ENCODE peak calls at places on chromosome 9, in five cellular contexts. One of them, this sample, is unnamed.
A peak's percentile ranks its signal among the peaks of the same experiment; 100 is the strongest.

GRCh38 chr9:133449760-133450159 is 10.0 kb upstream of the CACFD1 start:
- DNase-seq in GM10248: no peak
- DNase-seq in uterus: no peak
- DNase-seq in fibroblast of the aortic adventitia: no peak
- DNase-seq in heart right ventricle: no peak
- DNase-seq in this sample: no peak

GRCh38 chr9:86534572-86535258 is 180.5 kb upstream of the TUT7 start:
- DNase-seq in heart right ventricle: no peak
- DNase-seq in GM10248: no peak
- DNase-seq in uterus: no peak
- DNase-seq in fibroblast of the aortic adventitia: peak; percentile 96
- DNase-seq in this sample: no peak

GRCh38 chr9:127974002-127974768 is 6.6 kb downstream of the EEIG1 start:
- DNase-seq in uterus: no peak
- DNase-seq in fibroblast of the aortic adventitia: no peak
- DNase-seq in GM10248: no peak
- DNase-seq in heart right ventricle: no peak
- DNase-seq in this sample: no peak

GRCh38 chr9:12785251-12785880 is 10.5 kb downstream of the LURAP1L start:
- DNase-seq in fibroblast of the aortic adventitia: peak; percentile 61
- DNase-seq in GM10248: no peak
- DNase-seq in uterus: peak; percentile 56
- DNase-seq in heart right ventricle: no peak
- DNase-seq in this sample: no peak

GRCh38 chr9:494764-495163 is 280.1 kb downstream of the DOCK8 start:
- DNase-seq in uterus: no peak
- DNase-seq in fibroblast of the aortic adventitia: no peak
- DNase-seq in heart right ventricle: no peak
- DNase-seq in GM10248: no peak
- DNase-seq in this sample: no peak

GRCh38 chr9:1939926-1940368 is 75.2 kb upstream of the SMARCA2 start:
- DNase-seq in GM10248: peak; percentile 80
- DNase-seq in heart right ventricle: no peak
- DNase-seq in fibroblast of the aortic adventitia: peak; percentile 8
- DNase-seq in uterus: no peak
- DNase-seq in this sample: peak; percentile 73

GRCh38 chr9:16794871-16795639 is 75.4 kb downstream of the BNC2 start:
- DNase-seq in uterus: peak; percentile 29
- DNase-seq in GM10248: no peak
- DNase-seq in fibroblast of the aortic adventitia: peak; percentile 96
- DNase-seq in heart right ventricle: peak; percentile 22
- DNase-seq in this sample: no peak

GRCh38 chr9:110579763-110580255 is 268 bp upstream of the SVEP1 start:
- DNase-seq in fibroblast of the aortic adventitia: peak; percentile 95
- DNase-seq in uterus: peak; percentile 50
- DNase-seq in GM10248: no peak
- DNase-seq in heart right ventricle: peak; percentile 12
- DNase-seq in this sample: no peak

GRCh38 chr9:78030553-78031270 is 899 bp downstream of the GNAQ start:
- DNase-seq in fibroblast of the aortic adventitia: peak; percentile 25
- DNase-seq in uterus: peak; percentile 52
- DNase-seq in GM10248: peak; percentile 15
- DNase-seq in heart right ventricle: peak; percentile 40
- DNase-seq in this sample: peak; percentile 12

GRCh38 chr9:135764731-135765130 is 62.7 kb downstream of the KCNT1 start:
- DNase-seq in GM10248: peak; percentile 51
- DNase-seq in uterus: no peak
- DNase-seq in fibroblast of the aortic adventitia: no peak
- DNase-seq in heart right ventricle: no peak
- DNase-seq in this sample: no peak

GRCh38 chr9:90485028-90485427 is 157.6 kb downstream of the DIRAS2 start:
- DNase-seq in uterus: no peak
- DNase-seq in fibroblast of the aortic adventitia: no peak
- DNase-seq in GM10248: no peak
- DNase-seq in heart right ventricle: no peak
- DNase-seq in this sample: no peak

GRCh38 chr9:137373611-137373980 is 49.4 kb downstream of the EXD3 start:
- DNase-seq in GM10248: no peak
- DNase-seq in fibroblast of the aortic adventitia: no peak
- DNase-seq in heart right ventricle: no peak
- DNase-seq in uterus: no peak
- DNase-seq in this sample: no peak

GRCh38 chr9:97767891-97768290 is 70.8 kb upstream of the XPA start:
- DNase-seq in GM10248: no peak
- DNase-seq in uterus: no peak
- DNase-seq in heart right ventricle: no peak
- DNase-seq in fibroblast of the aortic adventitia: no peak
- DNase-seq in this sample: no peak

GRCh38 chr9:97721396-97721795 is 24.3 kb upstream of the XPA start:
- DNase-seq in GM10248: no peak
- DNase-seq in fibroblast of the aortic adventitia: no peak
- DNase-seq in heart right ventricle: no peak
- DNase-seq in uterus: no peak
- DNase-seq in this sample: no peak

GRCh38 chr9:13576101-13576500 is 296.6 kb upstream of the MPDZ start:
- DNase-seq in uterus: no peak
- DNase-seq in heart right ventricle: no peak
- DNase-seq in fibroblast of the aortic adventitia: peak; percentile 55
- DNase-seq in GM10248: no peak
- DNase-seq in this sample: no peak

GRCh38 chr9:7780261-7780988 is 19.2 kb downstream of the DMAC1 start:
- DNase-seq in heart right ventricle: no peak
- DNase-seq in uterus: no peak
- DNase-seq in fibroblast of the aortic adventitia: peak; percentile 32
- DNase-seq in GM10248: no peak
- DNase-seq in this sample: no peak

GRCh38 chr9:130659699-130660248 is 4.6 kb upstream of the PRDM12 start:
- DNase-seq in GM10248: no peak
- DNase-seq in uterus: no peak
- DNase-seq in heart right ventricle: no peak
- DNase-seq in fibroblast of the aortic adventitia: no peak
- DNase-seq in this sample: no peak

GRCh38 chr9:19303216-19303615 is 72.7 kb downstream of the DENND4C start:
- DNase-seq in heart right ventricle: no peak
- DNase-seq in uterus: no peak
- DNase-seq in GM10248: no peak
- DNase-seq in fibroblast of the aortic adventitia: no peak
- DNase-seq in this sample: no peak

GRCh38 chr9:93436218-93436617 is 15.3 kb upstream of the FAM120A start:
- DNase-seq in GM10248: no peak
- DNase-seq in fibroblast of the aortic adventitia: no peak
- DNase-seq in heart right ventricle: no peak
- DNase-seq in uterus: no peak
- DNase-seq in this sample: no peak

GRCh38 chr9:7653262-7653661 is 146.3 kb downstream of the DMAC1 start:
- DNase-seq in GM10248: no peak
- DNase-seq in uterus: no peak
- DNase-seq in fibroblast of the aortic adventitia: no peak
- DNase-seq in heart right ventricle: peak; percentile 32
- DNase-seq in this sample: no peak

GRCh38 chr9:129270903-129271431 is 92.9 kb upstream of the IER5L start:
- DNase-seq in fibroblast of the aortic adventitia: peak; percentile 21
- DNase-seq in GM10248: peak; percentile 72
- DNase-seq in heart right ventricle: no peak
- DNase-seq in uterus: no peak
- DNase-seq in this sample: peak; percentile 70

GRCh38 chr9:73951147-73951546 is 546.0 kb upstream of the RORB start:
- DNase-seq in uterus: no peak
- DNase-seq in fibroblast of the aortic adventitia: no peak
- DNase-seq in GM10248: no peak
- DNase-seq in heart right ventricle: no peak
- DNase-seq in this sample: no peak

GRCh38 chr9:101398930-101399640 is 434 bp downstream of the ZNF189 start:
- DNase-seq in heart right ventricle: peak; percentile 16
- DNase-seq in GM10248: no peak
- DNase-seq in fibroblast of the aortic adventitia: peak; percentile 8
- DNase-seq in uterus: no peak
- DNase-seq in this sample: no peak

GRCh38 chr9:14209399-14209990 is 104.4 kb downstream of the NFIB start:
- DNase-seq in fibroblast of the aortic adventitia: no peak
- DNase-seq in heart right ventricle: no peak
- DNase-seq in GM10248: no peak
- DNase-seq in uterus: no peak
- DNase-seq in this sample: no peak

GRCh38 chr9:132090771-132091170 is 11.1 kb upstream of the MED27 start:
- DNase-seq in fibroblast of the aortic adventitia: peak; percentile 29
- DNase-seq in heart right ventricle: no peak
- DNase-seq in uterus: no peak
- DNase-seq in GM10248: no peak
- DNase-seq in this sample: no peak

GRCh38 chr9:126957687-126958053 is 43.1 kb downstream of the RALGPS1 start:
- DNase-seq in heart right ventricle: no peak
- DNase-seq in fibroblast of the aortic adventitia: peak; percentile 45
- DNase-seq in uterus: no peak
- DNase-seq in GM10248: no peak
- DNase-seq in this sample: no peak

DNA sequence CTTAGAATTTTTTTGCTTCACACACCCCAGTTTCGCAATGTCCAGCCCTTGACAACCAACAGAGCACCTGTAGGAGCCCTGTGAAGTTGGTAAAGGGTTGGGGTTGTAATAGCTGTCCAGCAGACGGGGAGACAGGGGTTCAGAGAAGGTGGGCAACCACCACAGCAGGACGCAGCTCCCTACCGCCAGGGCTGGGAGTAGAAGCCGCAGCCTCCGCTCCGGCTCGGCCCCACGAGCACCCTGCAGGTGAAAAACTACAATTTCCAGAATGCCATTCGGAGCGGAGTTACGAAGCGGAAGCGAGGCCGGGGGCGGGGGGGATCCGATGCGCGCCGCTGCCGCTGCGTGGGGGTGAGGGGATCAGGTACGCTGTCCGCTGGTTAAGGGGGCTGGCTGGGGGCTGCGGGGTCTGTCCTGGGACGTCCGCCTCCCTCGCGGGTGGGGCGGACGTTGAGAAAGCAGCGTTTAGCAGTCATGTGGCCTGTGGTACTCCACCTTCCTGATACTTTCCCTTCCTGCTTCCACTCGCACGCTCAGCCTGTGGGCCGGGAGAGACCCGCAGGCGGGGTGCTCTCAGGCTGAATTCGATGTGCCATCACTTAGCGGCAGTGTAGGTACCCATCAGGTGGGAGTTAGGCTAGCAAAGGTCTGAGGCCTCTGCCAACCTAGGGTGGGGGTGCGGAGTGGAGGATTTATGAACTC is at the start of gene TRMT10B:
- DNase-seq in uterus: peak; percentile 69
- DNase-seq in GM10248: peak; percentile 89
- DNase-seq in heart right ventricle: peak; percentile 68
- DNase-seq in fibroblast of the aortic adventitia: peak; percentile 72
- DNase-seq in this sample: peak; percentile 91
- TF ChIP-seq CTCF in uterus: peak; percentile 9
- TF ChIP-seq CTCF in GM10248: no peak
- TF ChIP-seq CTCF in heart right ventricle: no peak
- TF ChIP-seq CTCF in fibroblast of the aortic adventitia: peak; percentile 19
- TF ChIP-seq CTCF in this sample: no peak

GRCh38 chr9:122377241-122378164 is 6.7 kb downstream of the PTGS1 start:
- DNase-seq in fibroblast of the aortic adventitia: no peak
- DNase-seq in heart right ventricle: no peak
- DNase-seq in uterus: no peak
- DNase-seq in GM10248: no peak
- DNase-seq in this sample: no peak

GRCh38 chr9:122381206-122381950 is 10.6 kb downstream of the PTGS1 start:
- DNase-seq in GM10248: no peak
- DNase-seq in heart right ventricle: no peak
- DNase-seq in uterus: no peak
- DNase-seq in fibroblast of the aortic adventitia: no peak
- DNase-seq in this sample: no peak

GRCh38 chr9:122380293-122380692 is 9.5 kb downstream of the PTGS1 start:
- DNase-seq in GM10248: no peak
- DNase-seq in uterus: no peak
- DNase-seq in fibroblast of the aortic adventitia: no peak
- DNase-seq in heart right ventricle: no peak
- DNase-seq in this sample: no peak

GRCh38 chr9:122378236-122378635 is 7.4 kb downstream of the PTGS1 start:
- DNase-seq in fibroblast of the aortic adventitia: no peak
- DNase-seq in GM10248: no peak
- DNase-seq in heart right ventricle: no peak
- DNase-seq in uterus: no peak
- DNase-seq in this sample: no peak

GRCh38 chr9:122379340-122379739 is 8.5 kb downstream of the PTGS1 start:
- DNase-seq in GM10248: no peak
- DNase-seq in uterus: no peak
- DNase-seq in heart right ventricle: no peak
- DNase-seq in fibroblast of the aortic adventitia: no peak
- DNase-seq in this sample: no peak
- TF ChIP-seq CTCF in GM10248: peak; percentile 13
- TF ChIP-seq CTCF in uterus: no peak
- TF ChIP-seq CTCF in heart right ventricle: no peak
- TF ChIP-seq CTCF in fibroblast of the aortic adventitia: peak; percentile 53
- TF ChIP-seq CTCF in this sample: peak; percentile 43

DNA sequence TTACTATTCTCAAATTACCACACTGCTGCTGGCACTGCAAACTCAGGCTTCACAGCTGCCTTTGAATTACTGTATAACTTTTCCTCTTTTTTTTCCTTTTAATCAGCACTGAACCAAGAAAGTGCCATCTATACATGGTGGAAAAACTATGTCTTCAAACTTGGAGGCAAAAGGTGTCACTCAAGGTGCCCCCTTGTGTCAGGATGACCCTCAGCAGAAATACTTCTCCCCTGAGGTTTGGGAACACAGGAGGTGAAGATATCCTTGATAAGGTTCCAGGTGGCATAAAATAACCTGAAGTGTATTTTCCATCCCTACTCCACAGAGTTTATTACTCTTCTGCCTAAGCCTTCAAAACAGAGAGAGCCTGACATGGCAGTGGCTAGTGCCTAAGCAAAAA is 14.5 kb downstream of the FRMD3 start:
- DNase-seq in GM10248: no peak
- DNase-seq in uterus: no peak
- DNase-seq in heart right ventricle: no peak
- DNase-seq in fibroblast of the aortic adventitia: no peak
- DNase-seq in this sample: no peak
- TF ChIP-seq CTCF in GM10248: no peak
- TF ChIP-seq CTCF in uterus: no peak
- TF ChIP-seq CTCF in heart right ventricle: no peak
- TF ChIP-seq CTCF in fibroblast of the aortic adventitia: no peak
- TF ChIP-seq CTCF in this sample: no peak

GRCh38 chr9:95726756-95727155 is 148.7 kb upstream of the ERCC6L2 start:
- DNase-seq in heart right ventricle: no peak
- DNase-seq in fibroblast of the aortic adventitia: peak; percentile 74
- DNase-seq in uterus: no peak
- DNase-seq in GM10248: peak; percentile 46
- DNase-seq in this sample: peak; percentile 72
- TF ChIP-seq CTCF in heart right ventricle: peak; percentile 44
- TF ChIP-seq CTCF in fibroblast of the aortic adventitia: peak; percentile 79
- TF ChIP-seq CTCF in uterus: peak; percentile 48
- TF ChIP-seq CTCF in GM10248: peak; percentile 28
- TF ChIP-seq CTCF in this sample: peak; percentile 52

This sample was measured in GM13977.